ENCODE peak calls at places on chromosomes 5 and 9, in four cellular contexts. W, A, X and L are unnamed samples.

GRCh38 chr5:6849569-6849968 is 136.3 kb downstream of the TENT4A start:
- DNase-seq in W (no peak), A (no peak), X (no peak), L (peak)

GRCh38 chr5:53825016-53825415 is 264.6 kb downstream of the NDUFS4 start:
- DNase-seq in W (no peak), A (no peak), X (no peak), L (no peak)

GRCh38 chr5:173233347-173234128 is 1.5 kb downstream of the NKX2-5 start:
- DNase-seq in W (no peak), A (no peak), X (no peak), L (peak)

GRCh38 chr5:169772256-169772655 is 135.2 kb downstream of the DOCK2 start:
- DNase-seq in W (no peak), A (no peak), X (no peak), L (no peak)

GRCh38 chr9:138009456-138010273 is 132.1 kb downstream of the CACNA1B start:
- DNase-seq in W (no peak), A (no peak), X (no peak), L (peak)

GRCh38 chr9:129579294-129579693 is 41.6 kb downstream of the C9orf50 start:
- DNase-seq in W (no peak), A (no peak), X (no peak), L (no peak)

GRCh38 chr9:5186416-5187169 is 1.2 kb upstream of the INSL6 start:
- DNase-seq in W (peak), A (peak), X (peak), L (peak)

GRCh38 chr5:166957763-166958162 is 1333.7 kb upstream of the WWC1 start:
- DNase-seq in W (no peak), A (no peak), X (no peak), L (no peak)

GRCh38 chr9:35790385-35791291 is 753 bp upstream of the NPR2 start:
- DNase-seq in W (peak), A (peak), X (peak), L (peak)

GRCh38 chr9:127537014-127537413 is 75.1 kb upstream of the STXBP1 start:
- DNase-seq in W (no peak), A (no peak), X (peak), L (no peak)

GRCh38 chr5:6712582-6713273 is 504 bp upstream of the TENT4A start:
- DNase-seq in W (peak), A (peak), X (peak), L (peak)

GRCh38 chr5:181052526-181052927 is 12.5 kb downstream of the BTNL9 start:
- DNase-seq in W (no peak), A (no peak), X (no peak), L (peak)

GRCh38 chr9:131279196-131279926 is 3.1 kb upstream of the FAM78A start:
- DNase-seq in W (no peak), A (no peak), X (no peak), L (no peak)

GRCh38 chr5:45521067-45521466 is 175.1 kb downstream of the HCN1 start:
- DNase-seq in W (peak), A (no peak), X (no peak), L (peak)

GRCh38 chr9:97518909-97519307 is 17.4 kb downstream of the TMOD1 start:
- DNase-seq in W (peak), A (no peak), X (no peak), L (no peak)

GRCh38 chr9:14722391-14723035 is at the start of gene CER1:
- DNase-seq in W (no peak), A (no peak), X (no peak), L (peak)

GRCh38 chr5:159642379-159642778 is 273.9 kb upstream of the ADRA1B start:
- DNase-seq in W (no peak), A (no peak), X (no peak), L (no peak)

GRCh38 chr9:131335356-131335755 is 45.8 kb downstream of the PLPP7 start:
- DNase-seq in W (no peak), A (no peak), X (no peak), L (peak)

GRCh38 chr9:134837529-134837928 is 43.1 kb upstream of the FCN2 start:
- DNase-seq in W (peak), A (no peak), X (no peak), L (no peak)

GRCh38 chr9:112091805-112092204 is 83.3 kb downstream of the SUSD1 start:
- DNase-seq in W (peak), A (no peak), X (peak), L (peak)

GRCh38 chr5:71789746-71790145 is 70.7 kb downstream of the CARTPT start:
- DNase-seq in W (no peak), A (no peak), X (no peak), L (no peak)

GRCh38 chr9:107707419-107707837 is 217.9 kb upstream of the KLF4 start:
- DNase-seq in W (no peak), A (peak), X (peak), L (no peak)

GRCh38 chr5:136079195-136079985 is 50.6 kb downstream of the TGFBI start:
- DNase-seq in W (peak), A (no peak), X (no peak), L (peak)

GRCh38 chr9:128412120-128412790 is 8.4 kb upstream of the CERCAM start:
- DNase-seq in W (peak), A (no peak), X (peak), L (peak)

GRCh38 chr9:130289711-130290241 is 24.2 kb downstream of the HMCN2 start:
- DNase-seq in W (no peak), A (no peak), X (no peak), L (peak)

GRCh38 chr5:50733737-50734136 is 67.3 kb downstream of the PARP8 start:
- DNase-seq in W (no peak), A (no peak), X (no peak), L (no peak)

GRCh38 chr5:1958211-1959010 is 75.7 kb upstream of the IRX4 start:
- DNase-seq in W (no peak), A (no peak), X (no peak), L (peak)

GRCh38 chr5:72325566-72326297 is 5.6 kb downstream of the PTCD2 start:
- DNase-seq in W (no peak), A (peak), X (peak), L (no peak)

GRCh38 chr5:160434022-160434531 is 12.4 kb downstream of the PTTG1 start:
- DNase-seq in W (no peak), A (peak), X (no peak), L (peak)

GRCh38 chr5:56595561-56595960 is 219.8 kb upstream of the MAP3K1 start:
- DNase-seq in W (no peak), A (no peak), X (no peak), L (no peak)

GRCh38 chr5:58985759-58986158 is 402.9 kb downstream of the RAB3C start:
- DNase-seq in W (no peak), A (no peak), X (no peak), L (no peak)

GRCh38 chr5:139904566-139905400 is 109.2 kb downstream of the PSD2 start:
- DNase-seq in W (no peak), A (no peak), X (peak), L (peak)

GRCh38 chr5:91222482-91222881 is 160.6 kb downstream of the ARRDC3 start:
- DNase-seq in W (no peak), A (no peak), X (no peak), L (no peak)

GRCh38 chr5:110872200-110872599 is 133.4 kb downstream of the SLC25A46 start:
- DNase-seq in W (no peak), A (no peak), X (no peak), L (no peak)

GRCh38 chr9:98944130-98945074 is 695 bp downstream of the COL15A1 start:
- DNase-seq in W (no peak), A (peak), X (peak), L (peak)

GRCh38 chr9:14271078-14271673 is 42.8 kb downstream of the NFIB start:
- DNase-seq in W (peak), A (peak), X (peak), L (no peak)

GRCh38 chr9:37984672-37985611 is 81.0 kb upstream of the SLC25A51 start:
- DNase-seq in W (no peak), A (no peak), X (peak), L (no peak)

GRCh38 chr9:136710543-136710942 is 1.8 kb upstream of the DIPK1B start:
- DNase-seq in W (no peak), A (no peak), X (no peak), L (no peak)

GRCh38 chr9:133137451-133138231 is 16.6 kb upstream of the RALGDS start:
- DNase-seq in W (no peak), A (no peak), X (no peak), L (no peak)

GRCh38 chr9:133135193-133135745 is 14.2 kb upstream of the RALGDS start:
- DNase-seq in W (peak), A (peak), X (peak), L (no peak)

GRCh38 chr9:133133680-133134418 is 12.8 kb upstream of the RALGDS start:
- DNase-seq in W (peak), A (peak), X (peak), L (peak)

GRCh38 chr9:133132174-133132573 is 11.1 kb upstream of the RALGDS start:
- DNase-seq in W (no peak), A (no peak), X (no peak), L (no peak)

DNA sequence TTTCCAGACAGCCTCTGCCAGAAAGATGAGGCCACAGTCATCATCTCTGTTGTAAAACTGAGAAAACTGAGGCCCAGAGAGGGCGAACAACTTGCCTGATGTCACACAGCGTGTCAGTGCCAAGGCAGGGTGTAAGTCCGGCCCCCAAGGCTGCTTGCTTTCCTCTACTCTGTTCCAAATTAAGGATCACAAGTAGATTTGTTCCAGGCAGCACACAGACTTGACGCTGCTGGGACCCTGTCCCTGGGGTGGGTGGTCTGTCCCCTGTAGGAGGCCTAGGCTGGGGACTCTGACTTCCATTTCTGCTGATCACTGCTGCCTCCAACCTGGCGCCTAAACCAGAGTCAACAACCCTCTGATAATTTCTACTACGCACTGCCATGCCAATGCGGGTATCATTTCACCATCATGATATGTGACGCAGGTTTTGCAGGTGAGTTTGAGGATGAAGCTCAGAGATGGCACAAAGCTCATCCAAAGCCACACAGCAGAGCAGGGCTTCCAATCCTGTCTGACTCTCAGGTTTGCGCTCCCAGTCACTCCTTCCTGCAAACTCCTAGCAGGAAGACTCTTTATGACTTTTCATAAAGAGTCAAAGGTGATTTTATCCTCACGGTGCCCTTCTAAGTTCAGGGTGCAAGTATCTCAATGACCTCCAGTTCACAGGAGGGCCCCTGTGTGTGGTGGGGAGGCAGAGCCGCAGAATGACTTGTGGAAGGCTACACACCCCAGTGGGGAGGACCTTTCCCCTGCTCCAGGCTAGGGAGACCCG is 13.6 kb upstream of the RALGDS start:
- DNase-seq in W (no peak), A (peak), X (no peak), L (no peak)
- H3K9ac ChIP-seq in W (peak), A (peak), X (peak), L (peak)

DNA sequence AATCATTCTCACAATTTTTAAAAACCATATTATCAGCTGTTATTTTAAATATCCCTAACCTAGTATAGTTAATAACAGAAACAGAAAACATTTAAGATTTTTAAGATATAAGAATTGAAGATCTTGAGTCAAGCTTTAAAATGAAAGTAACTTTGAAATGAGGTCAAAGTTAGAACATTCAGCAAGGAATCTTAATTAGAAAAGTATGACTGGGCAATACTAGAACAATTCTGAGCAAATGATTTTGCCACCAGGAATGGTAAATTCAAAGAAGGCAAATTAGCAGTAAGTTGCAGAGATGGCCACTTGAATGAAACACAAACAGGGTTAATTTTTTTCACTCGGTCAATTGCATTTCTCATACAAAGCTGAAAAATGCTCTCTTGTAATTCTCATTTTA is 117.9 kb downstream of the NXNL2 start:
- DNase-seq in W (no peak), A (no peak), X (peak), L (no peak)
- H3K4me3 ChIP-seq in W (no peak), A (no peak), X (peak), L (no peak)

GRCh38 chr5:150672884-150673275 is 11.8 kb downstream of the MYOZ3 start:
- DNase-seq in W (no peak), A (no peak), X (no peak), L (no peak)
- H3K9ac ChIP-seq in W (no peak), A (no peak), X (no peak), L (no peak)

DNA sequence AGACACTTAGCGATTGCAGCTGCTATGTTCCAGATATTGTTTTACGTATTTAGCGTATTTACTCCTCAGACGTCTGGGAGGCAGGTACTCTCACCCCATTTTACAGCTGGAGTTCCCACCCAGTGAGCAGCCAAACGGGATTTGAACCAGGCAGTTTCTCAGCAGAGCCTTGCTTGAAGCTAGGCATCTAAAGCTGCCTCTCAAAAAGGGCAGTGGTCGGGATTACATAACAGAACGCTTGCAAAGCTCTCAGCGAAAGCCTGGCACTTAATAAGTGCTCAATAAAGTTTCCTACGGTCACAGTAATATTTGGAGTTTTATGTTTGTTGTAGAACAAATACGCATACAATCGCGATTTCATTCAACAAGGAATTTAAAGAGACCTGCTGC is 302 bp upstream of the BSPRY start:
- DNase-seq in W (no peak), A (no peak), X (no peak), L (no peak)
- H3K4me3 ChIP-seq in W (no peak), A (no peak), X (peak), L (peak)